ENCODE peak calls at places on chromosomes 1 and 21, in seven cellular contexts. T is A549, P is EH, B is T-helper 2 cell, C is GM13976, J is H9, X is LNCaP clone FGC. Z is an unnamed sample.

GRCh38 chr21:29145354-29145782 is 14.9 kb downstream of the MAP3K7CL start:
- DNase-seq in T (peak), P (peak), B (no peak), C (no peak), J (no peak), X (no peak), Z (no peak)

GRCh38 chr1:200115532-200115931 is 88.0 kb downstream of the NR5A2 start:
- DNase-seq in T (no peak), P (no peak), B (no peak), C (no peak), J (no peak), X (no peak), Z (no peak)

GRCh38 chr1:162291000-162291399 is 85.7 kb downstream of the SPATA46 start:
- DNase-seq in T (no peak), P (no peak), B (no peak), C (no peak), J (no peak), X (no peak), Z (no peak)

GRCh38 chr1:214292317-214292716 is 11.4 kb downstream of the SMYD2 start:
- DNase-seq in T (no peak), P (peak), B (no peak), C (no peak), J (no peak), X (no peak), Z (no peak)

GRCh38 chr1:39919545-39919944 is 17.8 kb upstream of the MYCL start:
- DNase-seq in T (peak), P (peak), B (peak), C (peak), J (peak), X (peak), Z (peak)

GRCh38 chr21:31750843-31751242 is 18.9 kb upstream of the SCAF4 start:
- DNase-seq in T (peak), P (peak), B (no peak), C (no peak), J (no peak), X (no peak), Z (no peak)

GRCh38 chr1:79396901-79397300 is 390.4 kb upstream of the ADGRL4 start:
- DNase-seq in T (no peak), P (no peak), B (no peak), C (no peak), J (no peak), X (no peak), Z (no peak)

GRCh38 chr21:31524140-31524539 is 135.4 kb upstream of the SOD1 start:
- DNase-seq in T (no peak), P (no peak), B (no peak), C (no peak), J (peak), X (no peak), Z (no peak)

GRCh38 chr1:109991400-109991925 is 6.9 kb downstream of the AHCYL1 start:
- DNase-seq in T (no peak), P (no peak), B (no peak), C (no peak), J (no peak), X (no peak), Z (no peak)

GRCh38 chr1:24705260-24706073 is 39.8 kb upstream of the CLIC4 start:
- DNase-seq in T (peak), P (peak), B (no peak), C (peak), J (peak), X (peak), Z (peak)

GRCh38 chr1:212242288-212242984 is 42.8 kb upstream of the PPP2R5A start:
- DNase-seq in T (no peak), P (no peak), B (no peak), C (no peak), J (no peak), X (no peak), Z (no peak)

GRCh38 chr1:112744019-112744578 is 29.0 kb upstream of the PPM1J start:
- DNase-seq in T (no peak), P (peak), B (no peak), C (no peak), J (peak), X (no peak), Z (no peak)